ENCODE peak calls at places on chromosomes 5 and 9, in seven cellular contexts. One of them, this sample, is unnamed.

GRCh38 chr5:68151812-68152211 is 63.7 kb upstream of the PIK3R1 start:
- ATAC-seq in upper lobe of left lung: no peak
- ATAC-seq in GM12878: no peak
- ATAC-seq in HepG2: no peak
- ATAC-seq in Panc1: no peak
- ATAC-seq in K562: no peak
- ATAC-seq in HCT116: no peak
- ATAC-seq in this sample: no peak

GRCh38 chr9:3888496-3888858 is 362.7 kb upstream of the RFX3 start:
- ATAC-seq in HCT116: no peak
- ATAC-seq in HepG2: no peak
- ATAC-seq in GM12878: no peak
- ATAC-seq in K562: no peak
- ATAC-seq in upper lobe of left lung: no peak
- ATAC-seq in Panc1: no peak
- ATAC-seq in this sample: no peak

GRCh38 chr9:132160802-132161742 is 786 bp upstream of the NTNG2 start:
- ATAC-seq in K562: no peak
- ATAC-seq in Panc1: peak; percentile 82
- ATAC-seq in HepG2: peak; percentile 23
- ATAC-seq in GM12878: peak; percentile 79
- ATAC-seq in upper lobe of left lung: peak; percentile 57
- ATAC-seq in HCT116: peak; percentile 51
- ATAC-seq in this sample: peak; percentile 6

GRCh38 chr5:85906460-85906859 is 711.3 kb upstream of the COX7C start:
- ATAC-seq in upper lobe of left lung: no peak
- ATAC-seq in HepG2: no peak
- ATAC-seq in HCT116: no peak
- ATAC-seq in K562: no peak
- ATAC-seq in GM12878: no peak
- ATAC-seq in Panc1: no peak
- ATAC-seq in this sample: no peak

GRCh38 chr9:113682297-113682771 is 193.8 kb upstream of the ZNF618 start:
- ATAC-seq in HepG2: peak; percentile 84
- ATAC-seq in Panc1: peak; percentile 76
- ATAC-seq in HCT116: peak; percentile 85
- ATAC-seq in GM12878: no peak
- ATAC-seq in upper lobe of left lung: peak; percentile 88
- ATAC-seq in K562: peak; percentile 69
- ATAC-seq in this sample: peak; percentile 65

GRCh38 chr5:134664448-134664847 is 15.9 kb downstream of the SEC24A start:
- ATAC-seq in upper lobe of left lung: no peak
- ATAC-seq in GM12878: no peak
- ATAC-seq in HCT116: no peak
- ATAC-seq in HepG2: peak; percentile 30
- ATAC-seq in K562: no peak
- ATAC-seq in Panc1: no peak
- ATAC-seq in this sample: no peak

GRCh38 chr5:53482717-53483638 is 2.5 kb downstream of the FST start:
- ATAC-seq in K562: peak; percentile 59
- ATAC-seq in HepG2: peak; percentile 59
- ATAC-seq in upper lobe of left lung: peak; percentile 39
- ATAC-seq in HCT116: no peak
- ATAC-seq in GM12878: peak; percentile 52
- ATAC-seq in Panc1: peak; percentile 51
- ATAC-seq in this sample: peak; percentile 15

GRCh38 chr9:133647148-133647547 is 11.0 kb downstream of the DBH start:
- ATAC-seq in GM12878: no peak
- ATAC-seq in HCT116: no peak
- ATAC-seq in K562: no peak
- ATAC-seq in Panc1: no peak
- ATAC-seq in HepG2: no peak
- ATAC-seq in upper lobe of left lung: no peak
- ATAC-seq in this sample: no peak

GRCh38 chr9:116870566-116870965 is 183.5 kb downstream of the TRIM32 start:
- ATAC-seq in Panc1: no peak
- ATAC-seq in HCT116: peak; percentile 95
- ATAC-seq in HepG2: no peak
- ATAC-seq in GM12878: no peak
- ATAC-seq in upper lobe of left lung: no peak
- ATAC-seq in K562: no peak
- ATAC-seq in this sample: no peak

DNA sequence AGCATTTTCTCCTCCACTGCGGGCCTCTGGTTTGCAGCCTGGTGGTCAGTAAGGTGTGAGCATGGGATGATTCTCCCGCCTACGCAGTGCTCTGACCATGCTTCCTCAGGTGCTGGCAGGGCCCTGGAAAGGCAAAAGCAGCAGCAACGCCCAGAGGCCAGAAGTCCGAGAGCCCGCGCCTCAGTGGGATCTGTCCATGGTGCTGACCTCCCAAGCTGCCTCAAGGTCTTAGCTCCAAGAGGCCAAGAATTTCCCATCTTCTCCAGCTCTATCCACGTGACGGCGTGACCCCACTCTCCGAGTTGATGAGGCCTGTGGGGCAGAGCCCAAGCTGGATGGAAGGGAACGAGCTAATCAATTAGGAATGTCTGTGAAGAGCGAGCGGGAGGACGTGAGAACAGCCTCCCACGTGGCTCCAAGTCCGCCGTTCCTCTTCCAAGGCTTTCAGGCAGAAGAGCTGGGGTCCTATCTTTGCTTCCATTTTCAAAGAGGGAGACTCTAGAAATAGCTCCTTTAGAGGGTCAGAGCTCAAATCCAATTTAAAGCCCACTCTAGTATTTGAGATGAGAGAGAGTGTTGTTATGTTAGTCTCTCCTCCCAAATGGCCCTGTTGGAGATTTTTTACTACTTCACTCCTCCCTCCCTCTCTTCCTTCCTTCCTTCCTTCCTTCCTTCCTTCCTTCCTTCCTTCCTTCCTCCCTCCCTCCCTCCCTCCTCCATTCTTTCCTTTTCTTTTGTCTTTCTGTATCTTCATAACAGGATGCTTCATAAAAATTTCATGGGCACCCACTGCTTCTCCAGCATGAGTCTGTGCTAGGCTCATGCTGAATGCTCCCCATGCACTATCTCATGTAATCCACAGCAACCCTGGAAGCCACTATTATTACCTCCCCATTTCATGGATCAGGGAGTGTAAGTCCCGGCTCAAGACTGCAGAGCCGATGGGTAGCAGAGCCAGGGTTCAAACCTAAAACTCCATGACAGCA is 69.3 kb downstream of the OLFM1 start:
- ATAC-seq in GM12878: no peak
- ATAC-seq in K562: peak; percentile 74
- ATAC-seq in Panc1: no peak
- ATAC-seq in HCT116: no peak
- ATAC-seq in upper lobe of left lung: peak; percentile 38
- ATAC-seq in HepG2: peak; percentile 44
- ATAC-seq in this sample: no peak
- TF ChIP-seq POLR2AphosphoS5 in GM12878: no peak
- TF ChIP-seq POLR2AphosphoS5 in K562: no peak
- TF ChIP-seq POLR2AphosphoS5 in Panc1: no peak
- TF ChIP-seq POLR2AphosphoS5 in HCT116: no peak
- TF ChIP-seq POLR2AphosphoS5 in upper lobe of left lung: no peak
- TF ChIP-seq POLR2AphosphoS5 in HepG2: no peak
- TF ChIP-seq POLR2AphosphoS5 in this sample: no peak

GRCh38 chr5:79074641-79075040 is 5.1 kb downstream of the BHMT2 start:
- ATAC-seq in upper lobe of left lung: no peak
- ATAC-seq in HepG2: no peak
- ATAC-seq in GM12878: no peak
- ATAC-seq in K562: no peak
- ATAC-seq in Panc1: no peak
- ATAC-seq in HCT116: no peak
- ATAC-seq in this sample: no peak

GRCh38 chr5:79070002-79070567 is 518 bp downstream of the BHMT2 start:
- ATAC-seq in HCT116: no peak
- ATAC-seq in upper lobe of left lung: peak; percentile 40
- ATAC-seq in Panc1: no peak
- ATAC-seq in K562: no peak
- ATAC-seq in GM12878: no peak
- ATAC-seq in HepG2: peak; percentile 19
- ATAC-seq in this sample: peak; percentile 10

DNA sequence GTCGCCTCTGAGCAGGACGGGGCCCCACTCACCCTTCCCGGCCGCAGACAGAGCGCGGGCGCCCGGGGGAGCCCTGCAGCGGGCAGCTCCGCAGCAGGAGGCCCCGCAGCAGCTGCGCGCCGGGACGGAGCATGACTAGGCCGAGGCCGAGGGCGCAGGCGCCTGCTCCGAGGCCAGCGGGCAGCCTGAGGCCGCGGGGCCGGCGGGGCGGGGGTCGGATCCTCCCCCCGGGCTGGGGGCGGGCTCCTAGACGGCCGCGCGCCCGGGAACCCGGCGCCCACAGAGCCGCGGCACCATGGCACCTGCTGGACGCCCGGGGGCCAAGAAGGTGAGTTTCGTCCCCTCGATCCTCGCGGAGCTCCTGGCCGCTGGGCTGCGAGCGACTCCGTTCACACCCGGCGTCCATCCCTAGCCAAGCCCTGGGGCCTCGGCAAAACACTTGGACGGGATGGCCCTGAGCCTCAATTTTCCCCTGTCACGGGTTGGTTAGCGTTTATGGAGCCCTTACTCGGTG is at the start of the genes BHMT2 and DMGDH:
- ATAC-seq in GM12878: no peak
- ATAC-seq in Panc1: no peak
- ATAC-seq in HepG2: peak; percentile 99
- ATAC-seq in upper lobe of left lung: peak; percentile 93
- ATAC-seq in HCT116: no peak
- ATAC-seq in K562: peak; percentile 53
- ATAC-seq in this sample: peak; percentile 87
- H3K4me3 ChIP-seq in GM12878: no peak within 1 kb of the TSS
- H3K4me3 ChIP-seq in Panc1: no peak within 1 kb of the TSS
- H3K4me3 ChIP-seq in HepG2: peak within 1 kb of the TSS; percentile 67
- H3K4me3 ChIP-seq in upper lobe of left lung: peak within 1 kb of the TSS; percentile 44
- H3K4me3 ChIP-seq in HCT116: no peak within 1 kb of the TSS
- H3K4me3 ChIP-seq in K562: no peak within 1 kb of the TSS
- H3K4me3 ChIP-seq in this sample: peak within 1 kb of the TSS; percentile 58

GRCh38 chr9:21473236-21473635 is 8.9 kb downstream of the IFNE start:
- ATAC-seq in upper lobe of left lung: no peak
- ATAC-seq in K562: no peak
- ATAC-seq in HepG2: no peak
- ATAC-seq in HCT116: peak; percentile 74
- ATAC-seq in Panc1: no peak
- ATAC-seq in GM12878: peak; percentile 24
- ATAC-seq in this sample: no peak
- H3K36me3 ChIP-seq in upper lobe of left lung: no peaks in the 10 kb centered on the region
- H3K36me3 ChIP-seq in K562: no peaks in the 10 kb centered on the region
- H3K36me3 ChIP-seq in HepG2: no peaks in the 10 kb centered on the region
- H3K36me3 ChIP-seq in HCT116: no peaks in the 10 kb centered on the region
- H3K36me3 ChIP-seq in Panc1: no peaks in the 10 kb centered on the region
- H3K36me3 ChIP-seq in GM12878: no peaks in the 10 kb centered on the region
- H3K36me3 ChIP-seq in this sample: no peaks in the 10 kb centered on the region

DNA sequence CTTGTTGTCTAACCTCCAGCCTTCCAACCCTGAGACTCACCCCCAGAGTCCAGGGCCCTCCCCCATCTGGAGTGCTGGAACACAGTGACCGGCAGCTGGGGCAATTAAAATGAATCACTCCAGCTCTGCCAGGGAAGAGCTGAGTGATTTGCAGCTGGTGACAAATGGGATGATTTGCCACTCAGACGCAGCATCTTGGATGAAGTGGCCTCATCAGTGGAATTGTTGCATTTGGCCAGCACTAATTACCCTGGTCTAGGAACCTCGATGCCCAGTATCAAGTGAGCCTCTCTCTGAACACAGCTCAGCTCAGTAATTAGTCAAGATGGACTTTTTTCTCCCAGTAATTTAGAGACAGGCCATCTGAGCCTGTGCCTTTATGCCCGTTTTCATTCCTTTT is 259.5 kb downstream of the GRIA1 start:
- ATAC-seq in HCT116: no peak
- ATAC-seq in Panc1: no peak
- ATAC-seq in K562: no peak
- ATAC-seq in HepG2: no peak
- ATAC-seq in GM12878: no peak
- ATAC-seq in upper lobe of left lung: no peak
- ATAC-seq in this sample: no peak
- TF ChIP-seq POLR2AphosphoS5 in HCT116: no peak
- TF ChIP-seq POLR2AphosphoS5 in Panc1: no peak
- TF ChIP-seq POLR2AphosphoS5 in K562: no peak
- TF ChIP-seq POLR2AphosphoS5 in HepG2: no peak
- TF ChIP-seq POLR2AphosphoS5 in GM12878: no peak
- TF ChIP-seq POLR2AphosphoS5 in upper lobe of left lung: no peak
- TF ChIP-seq POLR2AphosphoS5 in this sample: no peak

GRCh38 chr5:96821260-96821916 is 13.6 kb upstream of the ERAP1 start:
- ATAC-seq in K562: no peak
- ATAC-seq in GM12878: no peak
- ATAC-seq in HCT116: no peak
- ATAC-seq in HepG2: no peak
- ATAC-seq in upper lobe of left lung: no peak
- ATAC-seq in Panc1: no peak
- ATAC-seq in this sample: no peak
- H3K4me3 ChIP-seq in K562: no peak overlapping the region
- H3K4me3 ChIP-seq in GM12878: no peak overlapping the region
- H3K4me3 ChIP-seq in HCT116: no peak overlapping the region
- H3K4me3 ChIP-seq in HepG2: no peak overlapping the region
- H3K4me3 ChIP-seq in upper lobe of left lung: no peak overlapping the region
- H3K4me3 ChIP-seq in Panc1: no peak overlapping the region
- H3K4me3 ChIP-seq in this sample: no peak overlapping the region

GRCh38 chr9:87703636-87704276 is 22.2 kb upstream of the CTSL start:
- ATAC-seq in upper lobe of left lung: no peak
- ATAC-seq in K562: no peak
- ATAC-seq in HepG2: no peak
- ATAC-seq in GM12878: no peak
- ATAC-seq in HCT116: no peak
- ATAC-seq in Panc1: no peak
- ATAC-seq in this sample: no peak

GRCh38 chr9:87702921-87703320 is 23.0 kb upstream of the CTSL start:
- ATAC-seq in K562: no peak
- ATAC-seq in HCT116: peak; percentile 25
- ATAC-seq in Panc1: no peak
- ATAC-seq in upper lobe of left lung: no peak
- ATAC-seq in GM12878: no peak
- ATAC-seq in HepG2: no peak
- ATAC-seq in this sample: no peak

GRCh38 chr9:87701931-87702421 is 23.9 kb upstream of the CTSL start:
- ATAC-seq in upper lobe of left lung: no peak
- ATAC-seq in HepG2: no peak
- ATAC-seq in K562: no peak
- ATAC-seq in HCT116: no peak
- ATAC-seq in Panc1: no peak
- ATAC-seq in GM12878: no peak
- ATAC-seq in this sample: no peak

GRCh38 chr9:87699835-87700234 is 26.1 kb upstream of the CTSL start:
- ATAC-seq in K562: no peak
- ATAC-seq in upper lobe of left lung: no peak
- ATAC-seq in HCT116: no peak
- ATAC-seq in Panc1: no peak
- ATAC-seq in GM12878: no peak
- ATAC-seq in HepG2: no peak
- ATAC-seq in this sample: no peak

DNA sequence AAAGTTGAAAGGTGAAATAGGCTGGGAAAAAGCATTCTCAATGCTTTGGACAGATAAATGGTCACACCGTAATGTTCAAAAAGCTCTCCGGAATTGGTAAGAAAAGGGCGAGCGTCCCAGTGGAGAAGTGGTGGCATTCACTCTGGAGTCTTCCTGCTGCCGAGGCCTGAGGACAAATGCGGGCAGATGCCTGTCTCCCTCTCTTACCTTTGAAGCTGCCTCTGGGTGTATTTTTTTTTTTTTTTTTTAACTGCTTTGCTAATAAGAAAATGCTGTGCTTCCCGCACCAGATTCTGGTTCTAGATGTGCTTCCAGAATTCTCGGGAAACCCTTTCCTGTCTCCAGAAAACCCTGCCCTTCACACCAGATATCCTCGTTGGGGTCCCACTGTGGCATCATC is 24.4 kb upstream of the CTSL start:
- ATAC-seq in GM12878: no peak
- ATAC-seq in Panc1: no peak
- ATAC-seq in K562: no peak
- ATAC-seq in upper lobe of left lung: no peak
- ATAC-seq in HepG2: no peak
- ATAC-seq in HCT116: no peak
- ATAC-seq in this sample: no peak
- H3K36me3 ChIP-seq in GM12878: peaks cover 7% of the 10 kb centered on the region
- H3K36me3 ChIP-seq in Panc1: no peaks in the 10 kb centered on the region
- H3K36me3 ChIP-seq in K562: peaks cover 47% of the 10 kb centered on the region
- H3K36me3 ChIP-seq in upper lobe of left lung: peaks cover 12% of the 10 kb centered on the region
- H3K36me3 ChIP-seq in HepG2: peaks cover 8% of the 10 kb centered on the region
- H3K36me3 ChIP-seq in HCT116: no peaks in the 10 kb centered on the region
- H3K36me3 ChIP-seq in this sample: peaks cover 94% of the 10 kb centered on the region

This sample was measured in gastroesophageal sphincter.